ENCODE peak calls at places on chromosomes 16 and 17, in four cellular contexts. Y is left cardiac atrium, O is GM10248, F is ELR. Q is an unnamed sample.
A peak's percentile ranks its signal among the peaks of the same experiment; 100 is the strongest.

GRCh38 chr16:56617212-56618085 is 8.1 kb upstream of the MT1E start:
- DNase-seq in Y (peak; percentile 88), O (no peak), F (peak; percentile 69), Q (no peak)

GRCh38 chr16:3618782-3619166 is 7.4 kb upstream of the SLX4 start:
- DNase-seq in Y (no peak), O (no peak), F (peak; percentile 21), Q (no peak)

GRCh38 chr16:89952551-89952950 is 4.0 kb downstream of the DEF8 start:
- DNase-seq in Y (no peak), O (no peak), F (no peak), Q (no peak)

GRCh38 chr16:85471469-85472431 is 141.4 kb upstream of the GSE1 start:
- DNase-seq in Y (peak; percentile 66), O (no peak), F (no peak), Q (no peak)

GRCh38 chr16:25066747-25067631 is 44.6 kb upstream of the LCMT1 start:
- DNase-seq in Y (peak; percentile 88), O (peak; percentile 96), F (peak; percentile 80), Q (peak; percentile 95)

GRCh38 chr16:27174007-27174406 is 29.3 kb upstream of the KDM8 start:
- DNase-seq in Y (no peak), O (no peak), F (no peak), Q (peak; percentile 64)

GRCh38 chr17:41417576-41418015 is 6.8 kb downstream of the KRT37 start:
- DNase-seq in Y (no peak), O (peak; percentile 41), F (peak; percentile 28), Q (peak; percentile 17)

GRCh38 chr17:21263351-21263750 is 10.1 kb upstream of the NATD1 start:
- DNase-seq in Y (no peak), O (no peak), F (peak; percentile 74), Q (no peak)

GRCh38 chr17:5711344-5711743 is 127.0 kb upstream of the NLRP1 start:
- DNase-seq in Y (no peak), O (no peak), F (no peak), Q (no peak)

GRCh38 chr17:73906896-73907600 is 262.8 kb upstream of the SDK2 start:
- DNase-seq in Y (no peak), O (no peak), F (no peak), Q (no peak)

GRCh38 chr16:85303354-85303883 is 191.1 kb upstream of the CIBAR2 start:
- DNase-seq in Y (peak; percentile 76), O (peak; percentile 85), F (no peak), Q (peak; percentile 87)

GRCh38 chr17:33732116-33732515 is 439.0 kb upstream of the ASIC2 start:
- DNase-seq in Y (no peak), O (no peak), F (peak; percentile 1), Q (no peak)

GRCh38 chr17:77428020-77428781 is 287.4 kb downstream of the SEC14L1 start:
- DNase-seq in Y (no peak), O (no peak), F (no peak), Q (peak; percentile 71)

GRCh38 chr16:65118866-65119265 is 3.0 kb downstream of the CDH11 start:
- DNase-seq in Y (no peak), O (no peak), F (no peak), Q (no peak)

GRCh38 chr17:2835791-2836190 is 39.6 kb downstream of the RAP1GAP2 start:
- DNase-seq in Y (no peak), O (no peak), F (no peak), Q (no peak)

GRCh38 chr16:68275611-68276191 is 11.4 kb downstream of the SLC7A6 start:
- DNase-seq in Y (no peak), O (peak; percentile 64), F (no peak), Q (peak; percentile 48)

GRCh38 chr16:84774810-84775209 is 45.0 kb upstream of the CRISPLD2 start:
- DNase-seq in Y (no peak), O (no peak), F (peak; percentile 91), Q (no peak)

GRCh38 chr16:29314292-29314934 is 92.1 kb downstream of the NPIPB11 start:
- DNase-seq in Y (no peak), O (no peak), F (no peak), Q (peak; percentile 9)

GRCh38 chr17:8745586-8746500 is 1.2 kb upstream of the CCDC42 start:
- DNase-seq in Y (peak; percentile 77), O (peak; percentile 92), F (peak; percentile 51), Q (peak; percentile 95)

GRCh38 chr16:30075503-30076275 is at the start of gene PPP4C:
- DNase-seq in Y (peak; percentile 94), O (peak; percentile 94), F (peak; percentile 94), Q (peak; percentile 89)

GRCh38 chr17:66580178-66580577 is 254.7 kb upstream of the CACNG5 start:
- DNase-seq in Y (peak; percentile 31), O (no peak), F (peak; percentile 56), Q (no peak)

GRCh38 chr17:2171725-2172446 is 117.0 kb downstream of the HIC1 start:
- DNase-seq in Y (peak; percentile 79), O (no peak), F (peak; percentile 89), Q (no peak)